ENCODE peak calls at places on chromosomes 2 and 18, in seven cellular contexts. One of them, this sample, is unnamed. For H3K4me1, the result is how much of the 10 kb centered on the place peaks cover.

GRCh38 chr2:160687629-160688028 is 194.0 kb upstream of the RBMS1 start:
- DNase-seq in H1: no peak
- DNase-seq in H9: no peak
- DNase-seq in mesenchymal stem cell: no peak
- DNase-seq in IMR-90: no peak
- DNase-seq in mesendoderm: no peak
- DNase-seq in trophoblast cell: no peak
- DNase-seq in this sample: no peak

GRCh38 chr2:215685218-215685962 is 249.5 kb upstream of the FN1 start:
- DNase-seq in H1: no peak
- DNase-seq in H9: no peak
- DNase-seq in mesenchymal stem cell: no peak
- DNase-seq in IMR-90: no peak
- DNase-seq in mesendoderm: no peak
- DNase-seq in trophoblast cell: no peak
- DNase-seq in this sample: no peak

GRCh38 chr2:8581048-8581561 is 100.8 kb upstream of the ID2 start:
- DNase-seq in H1: no peak
- DNase-seq in H9: peak
- DNase-seq in mesenchymal stem cell: no peak
- DNase-seq in IMR-90: no peak
- DNase-seq in mesendoderm: no peak
- DNase-seq in trophoblast cell: no peak
- DNase-seq in this sample: no peak

GRCh38 chr2:239318091-239318725 is 82.6 kb downstream of the HDAC4 start:
- DNase-seq in H1: peak
- DNase-seq in H9: peak
- DNase-seq in mesenchymal stem cell: no peak
- DNase-seq in IMR-90: no peak
- DNase-seq in mesendoderm: no peak
- DNase-seq in trophoblast cell: no peak
- DNase-seq in this sample: no peak

GRCh38 chr18:47594621-47595086 is 335.8 kb downstream of the SMAD2 start:
- DNase-seq in H1: no peak
- DNase-seq in H9: no peak
- DNase-seq in mesenchymal stem cell: no peak
- DNase-seq in IMR-90: no peak
- DNase-seq in mesendoderm: no peak
- DNase-seq in trophoblast cell: peak
- DNase-seq in this sample: no peak

GRCh38 chr2:42796427-42797248 is 4.3 kb upstream of the HAAO start:
- DNase-seq in H1: no peak
- DNase-seq in H9: no peak
- DNase-seq in mesenchymal stem cell: no peak
- DNase-seq in IMR-90: no peak
- DNase-seq in mesendoderm: no peak
- DNase-seq in trophoblast cell: no peak
- DNase-seq in this sample: no peak

GRCh38 chr2:74010087-74010541 is 25.4 kb downstream of the TET3 start:
- DNase-seq in H1: no peak
- DNase-seq in H9: no peak
- DNase-seq in mesenchymal stem cell: no peak
- DNase-seq in IMR-90: no peak
- DNase-seq in mesendoderm: no peak
- DNase-seq in trophoblast cell: peak
- DNase-seq in this sample: no peak

GRCh38 chr18:43161528-43161927 is 46.0 kb upstream of the RIT2 start:
- DNase-seq in H1: no peak
- DNase-seq in H9: no peak
- DNase-seq in mesenchymal stem cell: peak
- DNase-seq in IMR-90: peak
- DNase-seq in mesendoderm: no peak
- DNase-seq in trophoblast cell: no peak
- DNase-seq in this sample: no peak

GRCh38 chr2:105324732-105325131 is 4.8 kb downstream of the TGFBRAP1 start:
- DNase-seq in H1: no peak
- DNase-seq in H9: no peak
- DNase-seq in mesenchymal stem cell: peak
- DNase-seq in IMR-90: peak
- DNase-seq in mesendoderm: peak
- DNase-seq in trophoblast cell: peak
- DNase-seq in this sample: no peak

GRCh38 chr2:43841949-43842865 is 3.4 kb downstream of the ABCG8 start:
- DNase-seq in H1: peak
- DNase-seq in H9: no peak
- DNase-seq in mesenchymal stem cell: no peak
- DNase-seq in IMR-90: no peak
- DNase-seq in mesendoderm: no peak
- DNase-seq in trophoblast cell: no peak
- DNase-seq in this sample: no peak

GRCh38 chr18:51447943-51448342 is 250.5 kb upstream of the MEX3C start:
- DNase-seq in H1: no peak
- DNase-seq in H9: no peak
- DNase-seq in mesenchymal stem cell: no peak
- DNase-seq in IMR-90: no peak
- DNase-seq in mesendoderm: no peak
- DNase-seq in trophoblast cell: no peak
- DNase-seq in this sample: no peak

GRCh38 chr2:238231251-238231793 is 8.5 kb downstream of the HES6 start:
- DNase-seq in H1: peak
- DNase-seq in H9: peak
- DNase-seq in mesenchymal stem cell: peak
- DNase-seq in IMR-90: peak
- DNase-seq in mesendoderm: peak
- DNase-seq in trophoblast cell: peak
- DNase-seq in this sample: peak

GRCh38 chr18:43965691-43966090 is 688.4 kb upstream of the SYT4 start:
- DNase-seq in H1: no peak
- DNase-seq in H9: no peak
- DNase-seq in mesenchymal stem cell: peak
- DNase-seq in IMR-90: peak
- DNase-seq in mesendoderm: no peak
- DNase-seq in trophoblast cell: no peak
- DNase-seq in this sample: no peak

GRCh38 chr18:44748582-44748981 is 67.9 kb downstream of the SETBP1 start:
- DNase-seq in H1: no peak
- DNase-seq in H9: no peak
- DNase-seq in mesenchymal stem cell: no peak
- DNase-seq in IMR-90: no peak
- DNase-seq in mesendoderm: no peak
- DNase-seq in trophoblast cell: peak
- DNase-seq in this sample: no peak

GRCh38 chr2:124318913-124319312 is 293.8 kb downstream of the CNTNAP5 start:
- DNase-seq in H1: no peak
- DNase-seq in H9: no peak
- DNase-seq in mesenchymal stem cell: no peak
- DNase-seq in IMR-90: no peak
- DNase-seq in mesendoderm: no peak
- DNase-seq in trophoblast cell: no peak
- DNase-seq in this sample: no peak

GRCh38 chr2:84959045-84959493 is 11.9 kb upstream of the KCMF1 start:
- DNase-seq in H1: no peak
- DNase-seq in H9: no peak
- DNase-seq in mesenchymal stem cell: peak
- DNase-seq in IMR-90: peak
- DNase-seq in mesendoderm: peak
- DNase-seq in trophoblast cell: peak
- DNase-seq in this sample: no peak

GRCh38 chr2:201363857-201364560 is 6.9 kb upstream of the FLACC1 start:
- DNase-seq in H1: no peak
- DNase-seq in H9: peak
- DNase-seq in mesenchymal stem cell: peak
- DNase-seq in IMR-90: peak
- DNase-seq in mesendoderm: peak
- DNase-seq in trophoblast cell: peak
- DNase-seq in this sample: no peak

GRCh38 chr2:37181726-37182684 is 6.5 kb downstream of the SULT6B1 start:
- DNase-seq in H1: no peak
- DNase-seq in H9: no peak
- DNase-seq in mesenchymal stem cell: peak
- DNase-seq in IMR-90: peak
- DNase-seq in mesendoderm: peak
- DNase-seq in trophoblast cell: no peak
- DNase-seq in this sample: no peak

GRCh38 chr2:232542715-232543467 is 3.4 kb downstream of the CHRNG start:
- DNase-seq in H1: peak
- DNase-seq in H9: no peak
- DNase-seq in mesenchymal stem cell: no peak
- DNase-seq in IMR-90: no peak
- DNase-seq in mesendoderm: no peak
- DNase-seq in trophoblast cell: no peak
- DNase-seq in this sample: no peak

GRCh38 chr2:176891857-176892256 is 320.7 kb upstream of the HNRNPA3 start:
- DNase-seq in H1: no peak
- DNase-seq in H9: no peak
- DNase-seq in mesenchymal stem cell: no peak
- DNase-seq in IMR-90: no peak
- DNase-seq in mesendoderm: no peak
- DNase-seq in trophoblast cell: no peak
- DNase-seq in this sample: no peak

GRCh38 chr2:176892818-176893217 is 319.8 kb upstream of the HNRNPA3 start:
- DNase-seq in H1: no peak
- DNase-seq in H9: no peak
- DNase-seq in mesenchymal stem cell: no peak
- DNase-seq in IMR-90: no peak
- DNase-seq in mesendoderm: no peak
- DNase-seq in trophoblast cell: no peak
- DNase-seq in this sample: no peak

GRCh38 chr2:176885661-176886060 is 326.9 kb upstream of the HNRNPA3 start:
- DNase-seq in H1: no peak
- DNase-seq in H9: no peak
- DNase-seq in mesenchymal stem cell: no peak
- DNase-seq in IMR-90: no peak
- DNase-seq in mesendoderm: peak
- DNase-seq in trophoblast cell: no peak
- DNase-seq in this sample: no peak

GRCh38 chr2:176895158-176895557 is 317.4 kb upstream of the HNRNPA3 start:
- DNase-seq in H1: no peak
- DNase-seq in H9: no peak
- DNase-seq in mesenchymal stem cell: no peak
- DNase-seq in IMR-90: no peak
- DNase-seq in mesendoderm: no peak
- DNase-seq in trophoblast cell: no peak
- DNase-seq in this sample: no peak

DNA sequence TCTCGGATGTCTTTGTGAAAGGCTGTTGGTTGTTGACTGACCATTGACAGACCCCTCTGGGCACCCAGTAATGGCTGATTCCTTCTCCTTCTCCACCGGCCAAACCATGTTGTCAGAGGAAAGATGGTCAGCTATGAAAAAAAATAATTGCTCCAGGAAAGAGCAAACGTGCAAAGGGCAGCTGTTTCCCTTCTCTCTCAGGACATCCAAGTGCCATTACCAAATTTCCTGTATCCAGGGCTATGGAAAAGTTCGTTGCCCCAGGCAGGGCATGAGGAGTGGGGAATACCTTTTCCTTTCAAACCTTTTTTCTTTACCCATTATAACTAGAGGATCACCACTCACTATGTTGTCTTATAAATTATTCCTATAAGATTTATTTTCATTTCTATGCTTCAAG is 321.5 kb upstream of the HNRNPA3 start:
- DNase-seq in H1: no peak
- DNase-seq in H9: no peak
- DNase-seq in mesenchymal stem cell: no peak
- DNase-seq in IMR-90: no peak
- DNase-seq in mesendoderm: no peak
- DNase-seq in trophoblast cell: no peak
- DNase-seq in this sample: no peak
- H2BK120ac ChIP-seq in H1: no peak
- H2BK120ac ChIP-seq in H9: no peak
- H2BK120ac ChIP-seq in mesenchymal stem cell: no peak
- H2BK120ac ChIP-seq in IMR-90: no peak
- H2BK120ac ChIP-seq in mesendoderm: no peak
- H2BK120ac ChIP-seq in trophoblast cell: no peak
- H2BK120ac ChIP-seq in this sample: no peak

GRCh38 chr2:10132043-10132575 is 9.6 kb downstream of the RRM2 start:
- DNase-seq in H1: no peak
- DNase-seq in H9: no peak
- DNase-seq in mesenchymal stem cell: no peak
- DNase-seq in IMR-90: no peak
- DNase-seq in mesendoderm: no peak
- DNase-seq in trophoblast cell: no peak
- DNase-seq in this sample: no peak
- H3K4me1 ChIP-seq in H1: under half
- H3K4me1 ChIP-seq in H9: under half
- H3K4me1 ChIP-seq in mesenchymal stem cell: under half
- H3K4me1 ChIP-seq in IMR-90: under half
- H3K4me1 ChIP-seq in mesendoderm: under half
- H3K4me1 ChIP-seq in trophoblast cell: under half
- H3K4me1 ChIP-seq in this sample: under half

GRCh38 chr2:41234093-41234492 is 782.2 kb upstream of the SLC8A1 start:
- DNase-seq in H1: no peak
- DNase-seq in H9: no peak
- DNase-seq in mesenchymal stem cell: no peak
- DNase-seq in IMR-90: no peak
- DNase-seq in mesendoderm: peak
- DNase-seq in trophoblast cell: no peak
- DNase-seq in this sample: no peak
- H4K8ac ChIP-seq in H1: no peak
- H4K8ac ChIP-seq in H9: no peak
- H4K8ac ChIP-seq in mesenchymal stem cell: no peak
- H4K8ac ChIP-seq in IMR-90: no peak
- H4K8ac ChIP-seq in mesendoderm: no peak
- H4K8ac ChIP-seq in trophoblast cell: no peak
- H4K8ac ChIP-seq in this sample: no peak

DNA sequence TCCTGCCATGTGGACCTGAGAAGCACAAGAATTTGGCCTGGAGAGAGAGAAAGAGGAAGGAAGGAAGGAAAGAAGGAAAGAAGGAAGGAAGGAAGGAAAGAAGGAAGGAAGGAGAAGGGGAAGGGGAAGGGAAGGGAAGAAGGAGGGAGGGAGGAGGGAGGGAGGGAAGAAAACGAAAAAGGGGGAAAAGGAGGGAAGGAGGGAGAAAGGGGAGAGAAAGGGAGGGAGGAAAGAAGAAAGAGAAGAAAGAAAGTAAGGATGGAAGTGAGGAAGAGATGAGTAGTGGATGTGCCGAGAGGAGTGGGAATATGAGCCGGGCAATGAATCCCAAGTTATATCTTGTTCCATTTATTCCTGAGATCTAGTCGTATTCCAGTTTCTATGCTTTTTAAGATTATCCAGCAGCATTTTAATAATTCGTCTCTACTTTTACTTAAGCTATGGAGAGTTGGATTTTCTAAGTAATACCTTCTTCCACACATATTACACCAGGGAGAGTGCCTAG is 247.8 kb downstream of the TDRD15 start:
- DNase-seq in H1: no peak
- DNase-seq in H9: no peak
- DNase-seq in mesenchymal stem cell: no peak
- DNase-seq in IMR-90: no peak
- DNase-seq in mesendoderm: no peak
- DNase-seq in trophoblast cell: no peak
- DNase-seq in this sample: no peak
- H2BK120ac ChIP-seq in H1: no peak
- H2BK120ac ChIP-seq in H9: no peak
- H2BK120ac ChIP-seq in mesenchymal stem cell: no peak
- H2BK120ac ChIP-seq in IMR-90: no peak
- H2BK120ac ChIP-seq in mesendoderm: no peak
- H2BK120ac ChIP-seq in trophoblast cell: no peak
- H2BK120ac ChIP-seq in this sample: no peak